ENCODE peak calls at places on chromosomes 3 and 15, in nine cellular contexts. C is nephron progenitor cell; F is LoVo; E is HEK293T; S is CD8-positive, alpha-beta memory T cell; Y is activated gamma-delta T cell; D is Right ventricle myocardium inferior; Q is CD8-positive, alpha-beta T cell; T is RKO. L is an unnamed sample.

GRCh38 chr3:125443923-125444322 is 68.8 kb upstream of the ZNF148 start:
- DNase-seq in C (no peak), F (no peak), E (no peak), S (no peak), Y (no peak), D (no peak), Q (no peak), T (no peak), L (no peak)

GRCh38 chr3:184679056-184679502 is 32.8 kb downstream of the MAGEF1 start:
- DNase-seq in C (peak), F (no peak), E (no peak), S (no peak), Y (no peak), D (no peak), Q (no peak), T (no peak), L (no peak)

GRCh38 chr3:29064085-29064484 is 216.8 kb upstream of the RBMS3 start:
- DNase-seq in C (no peak), F (no peak), E (peak), S (no peak), Y (no peak), D (no peak), Q (no peak), T (no peak), L (no peak)

GRCh38 chr3:62665627-62666433 is 209.4 kb downstream of the CADPS start:
- DNase-seq in C (peak), F (peak), E (peak), S (no peak), Y (no peak), D (peak), Q (no peak), T (peak), L (peak)

GRCh38 chr3:137792633-137793271 is 28.6 kb downstream of the SOX14 start:
- DNase-seq in C (no peak), F (peak), E (peak), S (no peak), Y (no peak), D (no peak), Q (no peak), T (peak), L (no peak)

GRCh38 chr3:132232231-132232792 is 84.9 kb upstream of the ACP3 start:
- DNase-seq in C (no peak), F (no peak), E (no peak), S (no peak), Y (no peak), D (no peak), Q (no peak), T (no peak), L (no peak)

GRCh38 chr15:57538822-57539221 is 52.9 kb upstream of the MYZAP start:
- DNase-seq in C (no peak), F (no peak), E (no peak), S (no peak), Y (no peak), D (no peak), Q (no peak), T (no peak), L (no peak)

GRCh38 chr3:157453824-157454223 is 17.2 kb downstream of the PTX3 start:
- DNase-seq in C (no peak), F (no peak), E (no peak), S (no peak), Y (no peak), D (no peak), Q (no peak), T (no peak), L (no peak)

GRCh38 chr3:12870942-12871341 is 29.6 kb upstream of the RPL32 start:
- DNase-seq in C (no peak), F (no peak), E (no peak), S (peak), Y (peak), D (no peak), Q (no peak), T (no peak), L (no peak)

GRCh38 chr3:119380697-119381096 is 82.7 kb downstream of the TMEM39A start:
- DNase-seq in C (no peak), F (no peak), E (peak), S (no peak), Y (no peak), D (no peak), Q (no peak), T (no peak), L (no peak)

GRCh38 chr15:79002631-79003030 is 57.8 kb upstream of the CTSH start:
- DNase-seq in C (no peak), F (no peak), E (no peak), S (no peak), Y (no peak), D (no peak), Q (no peak), T (no peak), L (no peak)

GRCh38 chr3:197793246-197793645 is 2.2 kb downstream of the LRCH3 start:
- DNase-seq in C (no peak), F (peak), E (no peak), S (no peak), Y (no peak), D (no peak), Q (no peak), T (peak), L (no peak)

GRCh38 chr15:44340410-44340809 is 51.9 kb downstream of the GOLM2 start:
- DNase-seq in C (no peak), F (no peak), E (no peak), S (no peak), Y (no peak), D (no peak), Q (no peak), T (peak), L (no peak)